ENCODE peak calls at places on chromosomes 2 and 18, in seven cellular contexts. Q is cardiac fibroblast; D is HTR-8/SVneo; V is effector memory CD4-positive, alpha-beta T cell; H is esophagus muscularis mucosa; E is A172; Y is breast epithelium. F is an unnamed sample.

GRCh38 chr18:43129946-43130523 is 14.6 kb upstream of the RIT2 start:
- DNase-seq in Y (no peak), E (peak), H (no peak), V (no peak), D (no peak), Q (peak), F (no peak)

GRCh38 chr2:234827096-234827860 is 124.5 kb upstream of the SH3BP4 start:
- DNase-seq in Y (no peak), V (no peak), D (no peak), E (no peak), H (no peak), Q (no peak), F (no peak)

GRCh38 chr2:109383505-109384307 is 230.1 kb downstream of the SEPTIN10 start:
- DNase-seq in H (no peak), V (no peak), Y (no peak), D (no peak), E (no peak), Q (no peak), F (peak)

GRCh38 chr2:225454412-225454811 is 54.9 kb downstream of the NYAP2 start:
- DNase-seq in H (no peak), E (no peak), D (no peak), Q (no peak), Y (no peak), V (no peak), F (no peak)

GRCh38 chr2:63488118-63488713 is 100.1 kb downstream of the WDPCP start:
- DNase-seq in H (no peak), V (no peak), E (peak), Y (no peak), D (peak), Q (peak), F (no peak)

GRCh38 chr2:26034597-26035067 is 748 bp downstream of the RAB10 start:
- DNase-seq in E (peak), D (no peak), H (no peak), V (no peak), Y (no peak), Q (no peak), F (no peak)

GRCh38 chr2:59249441-59250330 is 1008.6 kb upstream of the FANCL start:
- DNase-seq in D (no peak), H (no peak), E (peak), Q (no peak), Y (no peak), V (no peak), F (peak)

GRCh38 chr2:75047189-75047812 is 88.9 kb downstream of the POLE4 start:
- DNase-seq in Q (peak), D (peak), V (no peak), Y (no peak), E (peak), H (no peak), F (no peak)

GRCh38 chr18:75779450-75779849 is 351.9 kb upstream of the SMIM21 start:
- DNase-seq in Y (no peak), Q (no peak), H (no peak), E (no peak), V (no peak), D (no peak), F (no peak)

GRCh38 chr2:104851236-104852160 is 2.4 kb upstream of the POU3F3 start:
- DNase-seq in E (no peak), H (peak), V (no peak), Y (no peak), Q (no peak), D (no peak), F (no peak)

GRCh38 chr2:165401285-165401852 is 68.1 kb upstream of the CSRNP3 start:
- DNase-seq in Y (no peak), D (peak), H (no peak), E (peak), V (no peak), Q (peak), F (no peak)

GRCh38 chr2:27683390-27684071 is 19.8 kb downstream of the SLC4A1AP start:
- DNase-seq in D (peak), H (no peak), Y (peak), V (peak), Q (peak), E (peak), F (no peak)

GRCh38 chr2:238224636-238225035 is 15.2 kb downstream of the HES6 start:
- DNase-seq in V (no peak), H (no peak), E (no peak), Q (no peak), D (no peak), Y (no peak), F (no peak)

GRCh38 chr18:69900941-69901340 is 46.7 kb downstream of the CD226 start:
- DNase-seq in Y (no peak), H (no peak), D (no peak), V (no peak), E (no peak), Q (no peak), F (no peak)

GRCh38 chr2:154425999-154426398 is 272.5 kb upstream of the KCNJ3 start:
- DNase-seq in D (no peak), Y (no peak), E (peak), H (no peak), V (no peak), Q (no peak), F (no peak)

GRCh38 chr2:28233070-28233718 is 159.5 kb upstream of the FOSL2 start:
- DNase-seq in V (no peak), D (no peak), H (no peak), Y (no peak), E (peak), Q (no peak), F (peak)

GRCh38 chr2:113164234-113164929 is 9.4 kb upstream of the PSD4 start:
- DNase-seq in H (no peak), Q (no peak), V (no peak), E (no peak), Y (no peak), D (no peak), F (no peak)

GRCh38 chr2:67845557-67846114 is 217.2 kb downstream of the C1D start:
- DNase-seq in E (no peak), V (no peak), Y (no peak), H (no peak), D (no peak), Q (no peak), F (no peak)

GRCh38 chr2:140472676-140473075 is 1658.1 kb downstream of the LRP1B start:
- DNase-seq in V (no peak), Q (no peak), H (no peak), E (no peak), D (no peak), Y (no peak), F (no peak)

GRCh38 chr2:11391941-11392266 is 47.5 kb upstream of the ROCK2 start:
- DNase-seq in D (no peak), V (no peak), E (no peak), H (no peak), Q (no peak), Y (no peak), F (no peak)

GRCh38 chr2:241964133-241964532 is 94.6 kb downstream of the RTP5 start:
- DNase-seq in E (no peak), D (no peak), V (no peak), Q (no peak), H (no peak), Y (no peak), F (no peak)

GRCh38 chr18:31555971-31556747 is 35.5 kb upstream of the TTR start:
- DNase-seq in E (peak), H (no peak), D (peak), Q (peak), V (no peak), Y (no peak), F (no peak)